ENCODE peak calls at places on chromosomes 4 and X, in nine cellular contexts. F, N, T, Y, O, Z, M, I and S are unnamed samples.

GRCh38 chrX:123731258-123731986 is 1.4 kb downstream of the THOC2 start:
- DNase-seq in Y (peak; percentile 59), O (no peak), Z (peak; percentile 11), T (peak; percentile 54), F (no peak), I (peak; percentile 20), M (peak; percentile 66), N (no peak), S (no peak)

GRCh38 chr4:88097301-88097700 is 61.1 kb downstream of the ABCG2 start:
- DNase-seq in N (no peak), Y (no peak), M (no peak), O (no peak), T (no peak), Z (peak; percentile 28), F (no peak), I (no peak), S (no peak)

GRCh38 chr4:54439831-54440243 is 210.7 kb downstream of the PDGFRA start:
- DNase-seq in Z (peak; percentile 65), I (peak; percentile 5), F (no peak), N (peak; percentile 47), O (no peak), T (peak; percentile 85), M (peak; percentile 29), Y (peak; percentile 47), S (peak; percentile 9)

GRCh38 chrX:96791559-96791958 is 92.1 kb upstream of the RPA4 start:
- DNase-seq in I (no peak), T (peak; percentile 53), O (no peak), F (no peak), Y (no peak), M (no peak), N (peak; percentile 5), Z (peak; percentile 24), S (no peak)

GRCh38 chr4:26490111-26490979 is at the start of gene CCKAR:
- DNase-seq in T (no peak), Z (no peak), I (no peak), N (no peak), M (no peak), O (no peak), F (no peak), Y (no peak), S (no peak)

GRCh38 chrX:25344191-25344936 is 328.6 kb upstream of the ARX start:
- DNase-seq in O (no peak), M (no peak), N (no peak), Z (no peak), T (no peak), I (no peak), F (no peak), Y (no peak), S (no peak)

GRCh38 chr4:32163125-32163524 is 1443.0 kb downstream of the PCDH7 start:
- DNase-seq in M (no peak), Y (no peak), T (no peak), O (no peak), N (no peak), I (no peak), F (no peak), Z (no peak), S (no peak)

GRCh38 chrX:134526399-134526798 is 66.4 kb downstream of the HPRT1 start:
- DNase-seq in O (no peak), I (no peak), T (no peak), Z (no peak), Y (no peak), M (no peak), N (no peak), F (no peak), S (no peak)

GRCh38 chrX:39756086-39756883 is 341.5 kb downstream of the BCOR start:
- DNase-seq in N (no peak), I (no peak), Y (no peak), F (no peak), M (no peak), Z (no peak), T (no peak), O (no peak), S (no peak)

GRCh38 chr4:73527196-73527595 is 45.7 kb downstream of the AFM start:
- DNase-seq in I (no peak), M (no peak), N (no peak), F (no peak), O (no peak), Z (no peak), Y (no peak), T (no peak), S (no peak)

GRCh38 chrX:41180194-41180902 is 95.1 kb downstream of the USP9X start:
- DNase-seq in Z (peak; percentile 70), M (no peak), I (peak; percentile 62), T (peak; percentile 71), Y (no peak), O (no peak), N (peak; percentile 42), F (peak; percentile 48), S (peak; percentile 32)

GRCh38 chr4:177485528-177485927 is 43.3 kb upstream of the AGA start:
- DNase-seq in M (no peak), N (peak; percentile 89), F (no peak), Z (peak; percentile 77), Y (no peak), T (peak; percentile 46), O (no peak), I (no peak), S (no peak)

GRCh38 chr4:6942238-6942800 is 32.7 kb downstream of the TBC1D14 start:
- DNase-seq in I (peak; percentile 54), Z (peak; percentile 98), O (peak; percentile 78), M (no peak), N (peak; percentile 90), T (peak; percentile 96), F (peak; percentile 51), Y (no peak), S (no peak)
- H3K4me1 ChIP-seq in I (peaks cover 57% of the 10 kb centered on the region), Z (peaks cover 12% of the 10 kb centered on the region), O (peaks cover 61% of the 10 kb centered on the region), M (peaks cover 50% of the 10 kb centered on the region), N (peaks cover 28% of the 10 kb centered on the region), T (peaks cover 16% of the 10 kb centered on the region), F (peaks cover 60% of the 10 kb centered on the region), Y (peaks cover 63% of the 10 kb centered on the region), S (peaks cover 42% of the 10 kb centered on the region)

DNA sequence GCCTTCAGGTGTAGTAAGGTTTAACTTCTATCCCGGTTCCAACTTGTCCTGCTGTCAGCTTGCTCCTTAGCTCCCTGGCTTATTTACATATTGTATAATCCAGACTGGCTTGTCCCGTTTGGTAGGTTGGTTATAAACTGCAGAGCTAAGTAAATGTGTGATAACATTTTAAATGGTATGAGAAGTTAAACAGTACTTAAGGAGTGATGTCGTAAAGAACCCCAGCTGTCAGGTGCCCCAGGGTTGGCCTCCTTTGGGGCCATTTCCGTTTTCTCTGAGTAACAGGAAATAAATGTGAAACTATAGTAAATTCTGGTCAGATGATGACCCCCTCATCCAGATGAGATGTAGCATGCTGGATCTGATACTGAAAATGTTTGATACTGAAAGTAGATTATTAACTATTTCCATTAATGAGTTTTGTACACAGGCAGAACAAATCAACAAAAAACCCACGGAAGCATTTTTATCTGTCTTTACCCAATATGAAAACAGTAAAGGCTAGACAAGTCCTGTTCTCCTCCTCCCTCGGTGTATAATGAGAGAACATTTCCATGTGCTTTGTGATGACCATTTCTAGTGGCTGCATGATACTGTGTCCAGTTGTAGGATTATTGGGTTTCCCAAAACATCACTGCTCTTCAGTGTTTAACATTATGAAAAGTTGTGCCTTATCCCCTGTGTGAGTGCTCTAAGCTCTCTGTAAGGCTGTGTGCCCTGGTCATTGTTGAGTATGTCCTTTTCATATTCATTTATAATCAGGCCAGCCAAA is 22.4 kb downstream of the GAB1 start:
- DNase-seq in T (peak; percentile 75), Y (peak; percentile 70), Z (peak; percentile 82), M (no peak), O (peak; percentile 84), I (peak; percentile 91), F (no peak), N (peak; percentile 81), S (peak; percentile 78)
- H3K4me3 ChIP-seq in T (no peak overlapping the region), Y (peak overlapping the region; percentile 4), Z (no peak overlapping the region), M (no peak overlapping the region), O (no peak overlapping the region), I (peak overlapping the region; percentile 61), F (no peak overlapping the region), N (no peak overlapping the region), S (no peak overlapping the region)

DNA sequence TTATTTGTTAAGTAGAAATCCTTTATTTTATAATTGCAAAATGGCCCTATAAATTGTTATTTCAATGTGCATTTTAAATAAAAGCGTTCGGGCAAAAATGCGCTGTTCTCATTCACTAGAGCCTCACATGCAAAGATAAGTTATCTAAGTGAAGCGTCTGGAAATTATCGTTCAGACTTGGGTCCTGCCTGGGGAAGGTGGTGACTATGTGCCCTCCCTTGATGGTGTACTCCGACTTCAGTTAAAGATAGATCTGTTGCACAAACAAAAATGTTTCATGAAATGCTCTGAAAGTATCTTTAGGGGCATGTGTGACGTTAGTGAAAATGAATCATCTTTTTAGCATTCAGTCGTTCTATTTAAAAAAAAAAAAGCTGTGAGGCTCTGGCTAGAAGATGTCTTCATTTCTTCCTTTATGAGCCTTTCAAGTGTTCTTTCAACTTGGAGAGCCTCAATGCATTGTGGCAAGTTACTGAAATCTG is 82.8 kb downstream of the AFF1 start:
- DNase-seq in M (no peak), I (no peak), Y (no peak), Z (peak; percentile 79), T (peak; percentile 88), O (no peak), N (no peak), F (no peak), S (no peak)
- H3K4me1 ChIP-seq in M (peaks cover 67% of the 10 kb centered on the region), I (peaks cover 76% of the 10 kb centered on the region), Y (peaks cover 85% of the 10 kb centered on the region), Z (peaks cover 4% of the 10 kb centered on the region), T (peaks cover 56% of the 10 kb centered on the region), O (peaks cover 29% of the 10 kb centered on the region), N (peaks cover 10% of the 10 kb centered on the region), F (peaks cover 48% of the 10 kb centered on the region), S (peaks cover 26% of the 10 kb centered on the region)

GRCh38 chr4:165874072-165874798 is 1.2 kb downstream of the TLL1 start:
- DNase-seq in F (no peak), Y (no peak), N (peak; percentile 50), O (no peak), M (no peak), Z (no peak), I (no peak), T (peak; percentile 18), S (no peak)
- H3K4me3 ChIP-seq in F (no peak overlapping the region), Y (peak overlapping the region; percentile 57), N (peak overlapping the region; percentile 93), O (peak overlapping the region; percentile 47), M (peak overlapping the region; percentile 52), Z (peak overlapping the region; percentile 40), I (no peak overlapping the region), T (peak overlapping the region; percentile 44), S (peak overlapping the region; percentile 46)

DNA sequence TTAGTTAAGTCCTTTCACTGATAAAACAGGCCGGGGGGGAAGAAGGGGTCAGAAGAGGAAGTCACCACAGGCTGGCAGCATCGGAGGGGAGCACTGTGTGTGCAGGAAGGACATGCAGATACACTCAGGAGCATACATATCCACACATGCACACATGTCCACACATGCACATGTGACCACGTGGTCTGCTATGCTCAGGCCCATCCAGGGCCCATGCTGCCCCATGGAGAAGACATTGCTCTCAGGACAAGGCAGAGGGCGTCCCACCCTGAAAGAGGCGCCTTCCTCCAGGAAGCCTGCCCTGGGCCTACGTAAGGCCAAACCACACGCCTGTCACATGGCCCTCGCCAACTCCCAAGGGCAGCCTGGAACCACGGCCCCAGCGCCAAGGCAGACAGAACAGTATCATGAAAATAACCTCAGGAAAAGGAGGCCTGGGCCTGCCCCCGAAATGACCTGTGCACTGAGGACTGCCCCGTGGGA is 15.8 kb downstream of the WDR1 start:
- DNase-seq in Y (peak; percentile 79), N (no peak), F (no peak), O (peak; percentile 86), T (no peak), M (peak; percentile 86), I (no peak), Z (no peak), S (peak; percentile 42)
- H3K4me1 ChIP-seq in Y (peaks cover 61% of the 10 kb centered on the region), N (peaks cover 81% of the 10 kb centered on the region), F (peaks cover 97% of the 10 kb centered on the region), O (peaks cover 35% of the 10 kb centered on the region), T (peaks cover 73% of the 10 kb centered on the region), M (peaks cover 53% of the 10 kb centered on the region), I (no peaks in the 10 kb centered on the region), Z (peaks cover 48% of the 10 kb centered on the region), S (peaks cover 82% of the 10 kb centered on the region)